ENCODE peak calls at places on chromosomes 4 and X, in seven cellular contexts. Q is cardiac muscle cell; T is GM10248; O is tibial nerve; D is astrocyte; M is stimulated activated CD4-positive, alpha-beta T cell treated with anti-CD3 and anti-CD28 coated beads, Interleukin-4, amount 100 ng/mL, for 1 hour; A is tibial artery. Z is an unnamed sample.

GRCh38 chrX:64739792-64740378 is 236.4 kb downstream of the ZC4H2 start:
- DNase-seq in Q (no peak), T (no peak), O (no peak), D (no peak), M (no peak), A (no peak), Z (no peak)

GRCh38 chr4:15794432-15794831 is 16.3 kb downstream of the CD38 start:
- DNase-seq in Q (no peak), T (no peak), O (no peak), D (no peak), M (no peak), A (no peak), Z (no peak)

GRCh38 chr4:40915318-40916217 is 165.8 kb downstream of the NSUN7 start:
- DNase-seq in Q (no peak), T (no peak), O (no peak), D (peak), M (no peak), A (no peak), Z (no peak)

GRCh38 chrX:135384161-135384836 is 37.4 kb upstream of the SMIM10L2A start:
- DNase-seq in Q (no peak), T (no peak), O (no peak), D (no peak), M (peak), A (no peak), Z (no peak)

GRCh38 chrX:137313627-137314026 is 252.3 kb upstream of the ZIC3 start:
- DNase-seq in Q (no peak), T (no peak), O (no peak), D (no peak), M (no peak), A (no peak), Z (no peak)

GRCh38 chr4:6641164-6641970 is 882 bp downstream of the MRFAP1 start:
- DNase-seq in Q (peak), T (no peak), O (no peak), D (peak), M (peak), A (peak), Z (peak)

GRCh38 chrX:141989802-141990201 is 86.1 kb downstream of the MAGEC1 start:
- DNase-seq in Q (no peak), T (no peak), O (no peak), D (peak), M (no peak), A (peak), Z (no peak)

GRCh38 chr4:13483142-13484044 is 747 bp downstream of the RAB28 start:
- DNase-seq in Q (peak), T (peak), O (no peak), D (peak), M (no peak), A (peak), Z (no peak)

GRCh38 chrX:155645180-155645579 is 32.4 kb upstream of the TMLHE start:
- DNase-seq in Q (no peak), T (no peak), O (no peak), D (no peak), M (no peak), A (no peak), Z (no peak)

GRCh38 chr4:25051534-25051933 is 20.8 kb upstream of the LGI2 start:
- DNase-seq in Q (no peak), T (no peak), O (no peak), D (peak), M (no peak), A (no peak), Z (no peak)

GRCh38 chr4:26206339-26206738 is 114.5 kb upstream of the RBPJ start:
- DNase-seq in Q (no peak), T (no peak), O (peak), D (peak), M (no peak), A (peak), Z (no peak)

GRCh38 chrX:108699368-108699767 is 37.0 kb downstream of the IRS4 start:
- DNase-seq in Q (peak), T (peak), O (no peak), D (peak), M (no peak), A (no peak), Z (no peak)

GRCh38 chr4:74934822-74935326 is 2.0 kb downstream of the PARM1 start:
- DNase-seq in Q (no peak), T (no peak), O (no peak), D (no peak), M (no peak), A (no peak), Z (no peak)

GRCh38 chr4:6873792-6874461 is 35.7 kb upstream of the TBC1D14 start:
- DNase-seq in Q (peak), T (peak), O (peak), D (peak), M (peak), A (peak), Z (peak)

GRCh38 chrX:130264573-130264972 is 4.1 kb downstream of the ZNF280C start:
- DNase-seq in Q (no peak), T (no peak), O (no peak), D (no peak), M (no peak), A (no peak), Z (no peak)

GRCh38 chr4:87896020-87896621 is 63.4 kb downstream of the MEPE start:
- DNase-seq in Q (no peak), T (no peak), O (no peak), D (peak), M (no peak), A (peak), Z (no peak)

GRCh38 chrX:45233541-45233940 is 32.9 kb upstream of the DIPK2B start:
- DNase-seq in Q (no peak), T (no peak), O (no peak), D (no peak), M (no peak), A (no peak), Z (no peak)

GRCh38 chrX:101507372-101507771 is 22.1 kb downstream of the ARMCX4 start:
- DNase-seq in Q (no peak), T (no peak), O (no peak), D (no peak), M (no peak), A (no peak), Z (no peak)

GRCh38 chr4:138225477-138225876 is 16.7 kb downstream of the SLC7A11 start:
- DNase-seq in Q (no peak), T (no peak), O (no peak), D (peak), M (no peak), A (no peak), Z (no peak)

GRCh38 chrX:143633530-143634372 is 2.1 kb downstream of the SLITRK4 start:
- DNase-seq in Q (peak), T (no peak), O (no peak), D (no peak), M (no peak), A (no peak), Z (no peak)

GRCh38 chr4:136103616-136104015 is 1428.7 kb downstream of the PCDH18 start:
- DNase-seq in Q (no peak), T (no peak), O (no peak), D (no peak), M (no peak), A (no peak), Z (no peak)

GRCh38 chr4:75990129-75990528 is 616 bp downstream of the SDAD1 start:
- DNase-seq in Q (no peak), T (no peak), O (no peak), D (no peak), M (no peak), A (no peak), Z (no peak)

GRCh38 chr4:188400456-188400855 is 261.2 kb downstream of the TRIML1 start:
- DNase-seq in Q (no peak), T (no peak), O (peak), D (no peak), M (no peak), A (no peak), Z (no peak)

GRCh38 chr4:185773419-185773818 is 38.6 kb downstream of the SORBS2 start:
- DNase-seq in Q (peak), T (no peak), O (no peak), D (no peak), M (no peak), A (peak), Z (no peak)

GRCh38 chr4:42655921-42656735 is 777 bp downstream of the ATP8A1 start:
- DNase-seq in Q (peak), T (peak), O (no peak), D (no peak), M (peak), A (peak), Z (peak)

GRCh38 chrX:119496521-119496829 is 28.2 kb downstream of the SLC25A5 start:
- DNase-seq in Q (no peak), T (no peak), O (no peak), D (no peak), M (no peak), A (no peak), Z (no peak)

GRCh38 chr4:105644270-105644669 is 64.2 kb downstream of the INTS12 start:
- DNase-seq in Q (no peak), T (no peak), O (no peak), D (no peak), M (no peak), A (no peak), Z (no peak)

GRCh38 chr4:5465956-5466355 is 242.4 kb downstream of the EVC2 start:
- DNase-seq in Q (no peak), T (no peak), O (no peak), D (no peak), M (no peak), A (no peak), Z (no peak)

GRCh38 chrX:1248381-1249061 is 20.1 kb upstream of the CSF2RA start:
- DNase-seq in Q (peak), T (peak), O (no peak), D (no peak), M (peak), A (no peak), Z (no peak)

GRCh38 chr4:159146454-159146853 is 43.6 kb downstream of the RAPGEF2 start:
- DNase-seq in Q (no peak), T (no peak), O (no peak), D (no peak), M (no peak), A (no peak), Z (no peak)

GRCh38 chr4:815464-816146 is 10.3 kb downstream of the CPLX1 start:
- DNase-seq in Q (no peak), T (no peak), O (no peak), D (no peak), M (no peak), A (no peak), Z (no peak)

GRCh38 chrX:39866229-39866628 is 231.5 kb downstream of the BCOR start:
- DNase-seq in Q (no peak), T (no peak), O (no peak), D (no peak), M (no peak), A (no peak), Z (no peak)

GRCh38 chr4:54902261-54902660 is 223.1 kb downstream of the KDR start:
- DNase-seq in Q (no peak), T (no peak), O (no peak), D (peak), M (no peak), A (no peak), Z (no peak)

GRCh38 chr4:62495039-62495438 is 1294.9 kb downstream of the ADGRL3 start:
- DNase-seq in Q (no peak), T (no peak), O (no peak), D (no peak), M (no peak), A (no peak), Z (no peak)

GRCh38 chr4:69831646-69832325 is 28.2 kb downstream of the SULT1E1 start:
- DNase-seq in Q (no peak), T (peak), O (no peak), D (no peak), M (no peak), A (peak), Z (peak)

GRCh38 chr4:38013461-38014366 is 53.5 kb downstream of the PTTG2 start:
- DNase-seq in Q (no peak), T (no peak), O (no peak), D (peak), M (no peak), A (peak), Z (no peak)